ENCODE peak calls at places on chromosomes 7 and 10, in four cellular contexts. N is astrocyte of the spinal cord; Q is activated CD8-positive, alpha-beta memory T cell treated with anti-CD3 and anti-CD28 coated beads for 48 hours; I is M059J. F is an unnamed sample.

GRCh38 chr7:117045927-117046710 is 92.8 kb downstream of the ST7 start:
- DNase-seq in N (no peak), Q (no peak), I (no peak), F (no peak)

GRCh38 chr7:517848-518629 is 1.6 kb downstream of the PDGFA start:
- DNase-seq in N (peak), Q (no peak), I (peak), F (no peak)

GRCh38 chr10:114278140-114278883 is 39.3 kb downstream of the VWA2 start:
- DNase-seq in N (no peak), Q (no peak), I (no peak), F (no peak)

GRCh38 chr7:50598455-50599343 is 33.5 kb upstream of the DDC start:
- DNase-seq in N (no peak), Q (no peak), I (no peak), F (no peak)

GRCh38 chr10:22183771-22184466 is 33.9 kb downstream of the EBLN1 start:
- DNase-seq in N (no peak), Q (no peak), I (no peak), F (no peak)

GRCh38 chr10:78551184-78552005 is 517.4 kb upstream of the ZMIZ1 start:
- DNase-seq in N (no peak), Q (no peak), I (no peak), F (no peak)

GRCh38 chr7:29282819-29283414 is 88.3 kb downstream of the CHN2 start:
- DNase-seq in N (no peak), Q (no peak), I (no peak), F (no peak)

GRCh38 chr7:17184805-17185689 is 113.4 kb upstream of the AHR start:
- DNase-seq in N (peak), Q (no peak), I (peak), F (no peak)

GRCh38 chr10:107364872-107365271 is 200.4 kb upstream of the SORCS1 start:
- DNase-seq in N (no peak), Q (no peak), I (no peak), F (no peak)

GRCh38 chr10:1546431-1547110 is 190.8 kb downstream of the ADARB2 start:
- DNase-seq in N (no peak), Q (no peak), I (no peak), F (no peak)

GRCh38 chr7:111459757-111460280 is 102.5 kb downstream of the IMMP2L start:
- DNase-seq in N (no peak), Q (no peak), I (no peak), F (no peak)

GRCh38 chr7:101856488-101857357 is 39.3 kb downstream of the CUX1 start:
- DNase-seq in N (peak), Q (peak), I (no peak), F (no peak)

GRCh38 chr7:7861211-7861633 is 107.4 kb upstream of the GLCCI1 start:
- DNase-seq in N (peak), Q (no peak), I (peak), F (no peak)

GRCh38 chr7:7271094-7271874 is 88.9 kb downstream of the C1GALT1 start:
- DNase-seq in N (peak), Q (no peak), I (no peak), F (no peak)

GRCh38 chr7:144454-144826 is 47.9 kb upstream of the FAM20C start:
- DNase-seq in N (no peak), Q (no peak), I (no peak), F (no peak)

GRCh38 chr10:16612148-16612742 is 90.6 kb upstream of the C1QL3 start:
- DNase-seq in N (peak), Q (no peak), I (peak), F (no peak)

GRCh38 chr7:102152672-102153585 is 133.7 kb upstream of the SH2B2 start:
- DNase-seq in N (peak), Q (no peak), I (peak), F (no peak)

GRCh38 chr7:30531286-30531685 is 26.7 kb upstream of the GGCT start:
- DNase-seq in N (no peak), Q (no peak), I (no peak), F (no peak)

GRCh38 chr7:82327898-82328297 is 115.7 kb downstream of the CACNA2D1 start:
- DNase-seq in N (no peak), Q (no peak), I (no peak), F (no peak)

GRCh38 chr10:119308556-119309422 is 101.4 kb downstream of the GRK5 start:
- DNase-seq in N (no peak), Q (no peak), I (no peak), F (no peak)

GRCh38 chr7:155268211-155268610 is 29.5 kb upstream of the INSIG1 start:
- DNase-seq in N (no peak), Q (no peak), I (no peak), F (no peak)

GRCh38 chr7:1323178-1324027 is 90.7 kb downstream of the UNCX start:
- DNase-seq in N (no peak), Q (no peak), I (no peak), F (no peak)

GRCh38 chr10:17175551-17175950 is 25.9 kb downstream of the TRDMT1 start:
- DNase-seq in N (peak), Q (no peak), I (peak), F (no peak)

GRCh38 chr10:50807851-50808776 is 68.4 kb downstream of the ASAH2B start:
- DNase-seq in N (peak), Q (no peak), I (peak), F (no peak)

GRCh38 chr10:97584798-97585438 is 729 bp downstream of the HOGA1 start:
- DNase-seq in N (no peak), Q (no peak), I (no peak), F (no peak)

GRCh38 chr7:100169147-100169850 is 882 bp upstream of the GAL3ST4 start:
- DNase-seq in N (no peak), Q (no peak), I (no peak), F (no peak)

GRCh38 chr7:44796034-44796503 is 412 bp upstream of the PPIA start:
- DNase-seq in N (peak), Q (no peak), I (peak), F (no peak)

GRCh38 chr10:75048669-75049098 is 62.8 kb upstream of the SAMD8 start:
- DNase-seq in N (no peak), Q (no peak), I (no peak), F (no peak)

GRCh38 chr10:72081772-72082590 is 6.4 kb downstream of the SPOCK2 start:
- DNase-seq in N (no peak), Q (no peak), I (no peak), F (no peak)

GRCh38 chr10:52563361-52563760 is 209.2 kb downstream of the MBL2 start:
- DNase-seq in N (no peak), Q (no peak), I (no peak), F (no peak)

GRCh38 chr7:45202618-45203017 is 45.0 kb downstream of the RAMP3 start:
- DNase-seq in N (no peak), Q (no peak), I (no peak), F (no peak)

GRCh38 chr10:88234332-88234731 is 348.8 kb downstream of the RNLS start:
- DNase-seq in N (no peak), Q (no peak), I (no peak), F (no peak)

GRCh38 chr7:94301024-94301588 is 93.6 kb upstream of the COL1A2 start:
- DNase-seq in N (peak), Q (no peak), I (peak), F (no peak)

GRCh38 chr7:128266891-128267839 is 26.1 kb downstream of the LEP start:
- DNase-seq in N (peak), Q (no peak), I (peak), F (peak)

GRCh38 chr10:137606-138005 is 2.4 kb downstream of the ZMYND11 start:
- DNase-seq in N (peak), Q (no peak), I (peak), F (no peak)

GRCh38 chr7:38229386-38229785 is 44.0 kb downstream of the TARP start:
- DNase-seq in N (peak), Q (no peak), I (peak), F (no peak)

GRCh38 chr10:78316451-78316931 is 282.8 kb downstream of the RPS24 start:
- DNase-seq in N (no peak), Q (no peak), I (peak), F (no peak)

F was measured in mesothelial cell of epicardium.